ENCODE peak calls at places on chromosomes 2 and 18, in six cellular contexts. Z is AG04450, W is gastrocnemius medialis, X is stomach, P is spleen, Y is tibial nerve. I is an unnamed sample.

GRCh38 chr18:54622084-54622483 is 31.0 kb downstream of the DYNAP start:
- DNase-seq in X (no peak), W (no peak), Z (no peak), P (no peak), Y (no peak), I (no peak)

GRCh38 chr2:43737097-43737854 is 36.6 kb upstream of the DYNC2LI1 start:
- DNase-seq in Z (peak), X (no peak), P (no peak), W (no peak), Y (no peak), I (no peak)

GRCh38 chr2:225920621-225921020 is 521.1 kb downstream of the NYAP2 start:
- DNase-seq in P (no peak), Z (no peak), W (no peak), X (no peak), Y (no peak), I (no peak)

GRCh38 chr2:105834931-105835330 is 90.2 kb downstream of the NCK2 start:
- DNase-seq in W (no peak), P (no peak), Y (no peak), Z (no peak), X (no peak), I (no peak)

GRCh38 chr2:160367887-160368286 is 125.7 kb downstream of the RBMS1 start:
- DNase-seq in Y (peak), X (no peak), W (peak), P (no peak), Z (peak), I (no peak)

GRCh38 chr2:21220930-21221329 is 97.2 kb downstream of the TDRD15 start:
- DNase-seq in P (no peak), Y (no peak), W (no peak), X (peak), Z (no peak), I (no peak)

GRCh38 chr2:71538656-71539265 is 85.4 kb downstream of the DYSF start:
- DNase-seq in P (no peak), Z (no peak), X (no peak), Y (no peak), W (no peak), I (no peak)

GRCh38 chr2:190841707-190842505 is 38.7 kb upstream of the GLS start:
- DNase-seq in W (no peak), Y (no peak), P (no peak), Z (no peak), X (no peak), I (no peak)

GRCh38 chr18:80244956-80245730 is 2.2 kb downstream of the PARD6G start:
- DNase-seq in P (no peak), Y (no peak), Z (no peak), X (no peak), W (no peak), I (no peak)

GRCh38 chr18:23283933-23284430 is 148.7 kb downstream of the CABLES1 start:
- DNase-seq in X (no peak), Y (no peak), W (no peak), Z (no peak), P (no peak), I (no peak)

GRCh38 chr18:49123431-49123830 is 172.7 kb upstream of the SMAD7 start:
- DNase-seq in P (no peak), Y (no peak), W (no peak), Z (no peak), X (no peak), I (no peak)

GRCh38 chr2:175396696-175397095 is 215.2 kb upstream of the ATP5MC3 start:
- DNase-seq in W (no peak), Z (no peak), P (no peak), X (no peak), Y (no peak), I (no peak)

GRCh38 chr2:173948198-173948597 is 17.0 kb downstream of the SP3 start:
- DNase-seq in Y (no peak), Z (no peak), W (no peak), P (no peak), X (no peak), I (no peak)

GRCh38 chr18:78540636-78541400 is 438.8 kb upstream of the SALL3 start:
- DNase-seq in W (no peak), Y (no peak), P (no peak), Z (no peak), X (no peak), I (no peak)

GRCh38 chr2:239291505-239292350 is 109.1 kb downstream of the HDAC4 start:
- DNase-seq in P (peak), Z (no peak), X (no peak), W (peak), Y (no peak), I (no peak)

GRCh38 chr18:45974088-45974536 is 7.0 kb upstream of the EPG5 start:
- DNase-seq in P (no peak), W (peak), Z (peak), X (peak), Y (peak), I (no peak)

GRCh38 chr2:200356794-200357472 is 50.4 kb downstream of the SPATS2L start:
- DNase-seq in X (no peak), Z (peak), Y (no peak), P (no peak), W (no peak), I (no peak)

GRCh38 chr2:133498166-133498565 is 70.1 kb downstream of the NCKAP5 start:
- DNase-seq in Z (no peak), X (no peak), Y (no peak), W (no peak), P (no peak), I (no peak)

GRCh38 chr2:170034596-170034995 is 143.4 kb upstream of the MYO3B start:
- DNase-seq in Y (no peak), P (no peak), Z (no peak), X (no peak), W (no peak), I (no peak)

GRCh38 chr2:133812826-133813617 is 244.8 kb upstream of the NCKAP5 start:
- DNase-seq in X (no peak), P (no peak), Y (no peak), Z (no peak), W (no peak), I (no peak)

GRCh38 chr2:135056790-135057189 is 4.7 kb downstream of the RAB3GAP1 start:
- DNase-seq in Y (no peak), X (no peak), P (no peak), W (no peak), Z (no peak), I (no peak)

GRCh38 chr18:55838841-55839240 is 250.8 kb upstream of the TCF4 start:
- DNase-seq in X (no peak), Z (no peak), W (no peak), Y (no peak), P (no peak), I (no peak)
- H3K27ac ChIP-seq in X (no peak), Z (no peak), W (no peak), Y (no peak), P (no peak), I (no peak)

GRCh38 chr18:77361382-77361781 is 111.7 kb downstream of the GALR1 start:
- DNase-seq in W (no peak), Y (no peak), Z (no peak), P (no peak), X (no peak), I (no peak)

GRCh38 chr18:77366725-77367641 is 117.3 kb downstream of the GALR1 start:
- DNase-seq in Y (peak), X (no peak), P (no peak), Z (no peak), W (no peak), I (no peak)

GRCh38 chr18:77365667-77366066 is 116.0 kb downstream of the GALR1 start:
- DNase-seq in Y (no peak), X (no peak), Z (no peak), W (no peak), P (no peak), I (no peak)

GRCh38 chr18:77369644-77370043 is 120.0 kb downstream of the GALR1 start:
- DNase-seq in Z (no peak), W (no peak), P (no peak), Y (no peak), X (no peak), I (no peak)

DNA sequence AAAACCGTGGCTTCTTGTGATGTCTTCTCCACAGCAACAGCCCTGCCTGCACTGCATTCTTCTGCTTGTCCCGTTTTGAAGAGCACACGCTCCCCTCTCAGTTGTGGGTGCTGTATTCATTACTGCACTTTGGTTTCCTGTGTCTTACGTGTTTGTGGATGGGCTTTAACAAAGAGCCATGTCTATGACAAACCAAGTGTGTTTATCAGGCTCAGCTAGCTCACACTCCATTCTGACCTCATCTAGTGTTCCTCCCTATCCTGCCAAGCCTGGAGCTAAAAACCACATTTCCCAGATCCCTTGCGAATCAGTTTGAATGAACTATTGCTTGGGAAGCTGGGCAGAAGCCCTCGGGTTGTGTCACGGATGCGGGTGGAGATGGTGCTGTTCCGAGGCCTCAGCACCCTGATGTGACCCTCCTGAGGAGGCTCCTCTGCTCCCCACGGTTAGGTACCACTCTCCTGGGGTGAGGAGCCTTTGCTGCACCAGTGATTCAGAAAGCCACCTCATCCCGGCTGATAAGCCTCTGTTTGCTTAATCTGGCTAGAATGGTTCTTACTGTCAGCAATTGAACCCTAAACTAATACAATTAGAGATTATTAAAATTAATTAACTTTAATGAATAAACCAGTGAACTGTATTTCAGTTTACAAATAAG is 116.5 kb downstream of the GALR1 start:
- DNase-seq in Z (no peak), P (no peak), Y (peak), W (no peak), X (no peak), I (no peak)
- H3K27ac ChIP-seq in Z (no peak), P (no peak), Y (peak), W (no peak), X (no peak), I (no peak)

DNA sequence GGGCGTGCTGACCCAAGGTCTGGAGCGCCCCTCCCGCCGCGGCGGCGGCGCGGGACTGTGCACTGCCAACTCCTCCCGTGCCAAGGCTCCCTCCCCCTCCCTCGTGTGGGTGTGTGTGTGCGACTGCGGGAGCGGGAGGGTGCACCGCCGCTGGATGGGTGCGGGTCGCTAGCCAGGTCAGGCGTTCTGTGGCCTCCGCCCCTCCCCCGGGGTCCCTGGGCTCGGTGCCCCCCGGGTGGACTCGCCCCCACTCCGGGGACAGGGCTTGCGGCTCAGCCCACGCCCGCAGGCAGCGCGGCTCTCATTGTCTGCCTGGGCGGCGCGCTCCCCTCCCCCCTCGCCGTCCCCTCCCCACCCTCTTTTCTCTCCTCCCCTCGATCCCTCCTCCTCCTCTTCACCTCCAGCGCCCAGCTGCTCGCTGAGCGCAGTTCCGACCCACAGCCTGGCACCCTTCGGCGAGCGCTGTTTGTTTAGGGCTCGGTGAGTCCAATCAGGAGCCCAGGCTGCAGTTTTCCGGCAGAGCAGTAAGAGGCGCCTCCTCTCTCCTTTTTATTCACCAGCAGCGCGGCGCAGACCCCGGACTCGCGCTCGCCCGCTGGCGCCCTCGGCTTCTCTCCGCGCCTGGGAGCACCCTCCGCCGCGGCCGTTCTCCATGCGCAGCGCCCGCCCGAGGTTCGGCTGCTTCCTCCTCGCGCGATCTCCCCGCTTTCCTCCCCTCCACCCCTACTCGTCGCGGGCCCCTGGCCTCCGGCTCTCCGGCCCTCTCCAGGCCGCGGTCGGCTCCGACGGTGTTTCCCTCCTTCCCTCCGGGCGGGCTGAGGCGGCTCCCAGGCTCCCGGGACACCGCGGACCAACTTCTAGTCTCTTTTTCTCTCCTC is at the start of gene GATA6:
- DNase-seq in Z (peak), Y (peak), W (no peak), X (peak), P (peak), I (no peak)
- H3K27ac ChIP-seq in Z (peak), Y (peak), W (peak), X (peak), P (peak), I (no peak)

DNA sequence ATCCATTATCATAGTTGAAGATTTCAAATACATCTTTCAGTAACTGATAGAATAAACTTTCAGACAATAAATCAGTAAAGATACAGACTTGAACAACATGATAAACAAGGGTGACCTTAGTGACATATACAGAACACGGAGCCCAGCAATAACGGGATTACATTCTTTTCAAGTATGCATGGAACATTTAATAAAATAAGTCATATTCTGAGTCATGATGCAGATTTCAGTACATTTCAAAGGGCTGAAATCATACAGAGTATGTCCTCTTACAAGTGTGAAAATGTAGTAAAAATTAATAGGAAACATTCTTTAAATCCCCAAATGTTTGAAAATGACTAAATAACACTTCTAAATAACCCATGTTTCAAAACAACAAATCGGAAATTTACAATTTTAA is 17.2 kb upstream of the KLHL29 start:
- DNase-seq in X (no peak), W (no peak), Z (no peak), Y (no peak), P (no peak), I (no peak)
- H3K27ac ChIP-seq in X (no peak), W (no peak), Z (no peak), Y (no peak), P (no peak), I (no peak)

DNA sequence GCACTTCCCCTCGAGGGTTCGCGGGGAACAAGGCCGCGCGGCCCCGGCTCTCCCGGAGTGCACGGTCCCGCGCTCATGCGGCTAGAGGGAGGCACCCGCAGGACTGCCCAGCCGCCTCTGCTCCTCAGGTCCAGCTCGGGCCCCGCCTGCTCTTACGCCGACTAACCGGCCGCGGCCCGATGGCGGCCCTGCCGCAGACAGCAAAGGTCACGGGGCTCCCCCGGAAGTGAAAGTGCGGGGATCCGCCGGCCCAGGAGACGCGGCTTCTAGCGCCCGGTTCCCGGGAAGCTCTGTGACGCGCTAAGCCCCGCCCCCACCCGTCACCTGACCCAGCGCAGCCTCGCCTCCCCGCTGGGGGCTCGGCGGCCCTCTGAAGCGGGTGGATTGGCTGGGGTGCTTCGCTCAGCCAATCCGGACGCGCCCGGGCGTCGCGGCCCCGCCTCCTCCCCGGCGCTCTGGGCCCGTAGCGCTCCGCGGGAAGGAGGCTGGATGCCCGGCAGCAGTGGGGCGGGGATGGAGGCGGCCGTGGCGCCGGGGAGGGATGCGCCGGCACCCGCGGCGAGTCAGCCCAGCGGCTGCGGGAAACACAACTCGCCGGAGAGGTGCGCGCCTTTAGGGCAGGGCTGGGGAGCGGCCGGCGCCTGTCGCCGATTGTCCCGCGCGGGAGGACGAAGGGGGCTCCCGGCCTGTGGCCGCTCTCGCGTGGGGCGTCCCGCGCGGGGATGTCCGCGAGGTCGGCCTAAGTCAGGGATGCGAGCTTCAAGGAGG is at the start of gene SCLY:
- DNase-seq in P (peak), X (peak), Z (peak), Y (peak), W (peak), I (peak)
- H3K27ac ChIP-seq in P (peak), X (peak), Z (peak), Y (peak), W (peak), I (peak)

DNA sequence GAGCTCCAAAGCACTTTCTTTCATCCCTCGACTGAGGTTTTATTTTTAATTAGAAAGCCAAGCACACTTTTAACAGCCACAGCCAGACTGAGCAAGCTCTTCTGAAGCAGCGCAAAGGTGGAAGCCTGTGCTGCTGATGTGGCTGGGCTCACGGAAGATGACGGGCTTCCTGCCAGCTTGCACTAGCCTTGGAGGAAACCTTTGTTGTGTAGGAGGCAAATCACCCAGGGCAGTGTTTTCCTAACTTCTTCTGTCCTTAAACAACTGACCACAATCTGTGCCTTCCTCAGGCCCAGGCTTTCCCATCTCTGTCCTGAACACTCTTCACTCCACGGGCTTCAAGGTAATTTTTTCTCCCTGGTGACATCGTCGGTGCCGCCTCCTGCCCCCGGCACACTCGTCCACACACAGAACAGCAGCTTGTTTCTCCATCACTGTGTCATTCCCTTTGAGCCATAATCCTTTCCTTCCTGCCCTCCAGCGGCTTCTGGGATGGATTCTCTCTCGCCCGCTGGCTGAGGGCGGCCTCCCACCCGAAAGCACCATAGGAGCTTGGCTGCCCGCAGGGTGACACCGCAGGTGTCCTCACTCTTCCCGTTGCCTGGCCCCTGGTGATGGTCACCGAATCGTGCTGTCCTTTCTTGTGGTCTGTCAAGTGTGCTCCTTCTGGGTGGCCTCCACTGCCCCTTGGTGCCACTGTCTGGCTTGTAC is 31.1 kb upstream of the INHBB start:
- DNase-seq in X (peak), Y (no peak), W (no peak), P (peak), Z (no peak), I (no peak)
- H3K27ac ChIP-seq in X (no peak), Y (no peak), W (peak), P (no peak), Z (no peak), I (no peak)

GRCh38 chr2:17792515-17792914 is 23.7 kb upstream of the MSGN1 start:
- DNase-seq in X (no peak), Z (no peak), P (no peak), Y (no peak), W (no peak), I (no peak)
- H3K27ac ChIP-seq in X (no peak), Z (no peak), P (no peak), Y (no peak), W (no peak), I (no peak)

GRCh38 chr2:230737791-230738226 is 25.2 kb downstream of the CAB39 start:
- DNase-seq in Z (no peak), Y (no peak), W (no peak), P (no peak), X (no peak), I (no peak)

GRCh38 chr2:230735884-230736283 is 23.2 kb downstream of the CAB39 start:
- DNase-seq in P (no peak), Z (no peak), X (no peak), Y (no peak), W (no peak), I (no peak)

GRCh38 chr2:230739961-230740360 is 27.3 kb downstream of the CAB39 start:
- DNase-seq in Y (no peak), X (no peak), P (no peak), W (no peak), Z (no peak), I (no peak)

GRCh38 chr2:230738391-230738811 is 25.8 kb downstream of the CAB39 start:
- DNase-seq in X (no peak), W (no peak), Z (no peak), Y (no peak), P (no peak), I (no peak)

DNA sequence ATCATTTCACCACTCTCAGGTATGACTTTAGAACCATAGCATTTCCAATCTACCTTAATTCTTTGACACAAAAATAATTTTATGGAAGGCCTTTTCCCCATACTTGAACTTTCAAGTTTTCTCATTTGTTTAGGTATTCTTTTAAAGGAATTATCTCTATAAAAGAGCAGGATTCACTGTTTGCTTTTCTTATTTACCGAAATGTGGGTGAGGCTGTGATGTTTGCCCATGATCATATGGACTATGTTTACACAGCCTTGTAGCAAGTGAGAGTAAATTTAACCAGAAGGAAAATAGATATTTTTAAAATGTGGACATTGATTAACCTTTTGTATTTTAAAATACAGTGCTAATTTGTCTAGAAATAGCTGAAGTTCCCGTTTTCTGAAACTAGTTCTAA is 26.3 kb downstream of the CAB39 start:
- DNase-seq in P (no peak), W (no peak), X (no peak), Z (no peak), Y (no peak), I (no peak)
- H3K27ac ChIP-seq in P (no peak), W (peak), X (peak), Z (no peak), Y (no peak), I (no peak)

GRCh38 chr18:63492851-63493250 is 16.1 kb downstream of the SERPINB5 start:
- DNase-seq in Z (no peak), W (no peak), Y (no peak), P (no peak), X (no peak), I (no peak)

GRCh38 chr18:63488160-63488559 is 11.4 kb downstream of the SERPINB5 start:
- DNase-seq in Y (no peak), Z (no peak), X (no peak), P (no peak), W (no peak), I (no peak)
- H3K27ac ChIP-seq in Y (no peak), Z (no peak), X (no peak), P (no peak), W (no peak), I (no peak)

I was measured in caudate nucleus.